ENCODE peak calls at places on chromosomes 4 and X, in six cellular contexts. K is GM12878, Z is K562, P is H1, R is HepG2, Y is SK-N-SH. X is an unnamed sample.

GRCh38 chr4:74283614-74284013 is 24.7 kb upstream of the EPGN start:
- DNase-seq in K (no peak), Z (no peak), P (no peak), R (no peak), Y (no peak), X (no peak)

GRCh38 chr4:13891544-13891939 is 264.0 kb upstream of the BOD1L1 start:
- DNase-seq in K (no peak), Z (no peak), P (no peak), R (no peak), Y (no peak), X (no peak)

GRCh38 chr4:22869235-22869634 is 176.5 kb downstream of the GBA3 start:
- DNase-seq in K (no peak), Z (no peak), P (no peak), R (no peak), Y (no peak), X (peak)

GRCh38 chr4:7515390-7515902 is 80.7 kb upstream of the PSAPL1 start:
- DNase-seq in K (no peak), Z (no peak), P (no peak), R (peak), Y (no peak), X (no peak)

GRCh38 chr4:112898357-112899141 is 150.9 kb upstream of the ANK2 start:
- DNase-seq in K (no peak), Z (no peak), P (no peak), R (peak), Y (no peak), X (no peak)

GRCh38 chr4:102091656-102092055 is 253.6 kb downstream of the SLC39A8 start:
- DNase-seq in K (no peak), Z (no peak), P (no peak), R (no peak), Y (no peak), X (no peak)

GRCh38 chr4:98505991-98506390 is 152.4 kb downstream of the TSPAN5 start:
- DNase-seq in K (no peak), Z (no peak), P (no peak), R (no peak), Y (no peak), X (no peak)

GRCh38 chr4:105462042-105462421 is 11.8 kb downstream of the PPA2 start:
- DNase-seq in K (no peak), Z (no peak), P (no peak), R (no peak), Y (no peak), X (no peak)

GRCh38 chr4:38318737-38319455 is 345.1 kb upstream of the KLF3 start:
- DNase-seq in K (peak), Z (peak), P (peak), R (peak), Y (peak), X (peak)

GRCh38 chr4:124322234-124322831 is 390.2 kb downstream of the ANKRD50 start:
- DNase-seq in K (no peak), Z (peak), P (no peak), R (peak), Y (peak), X (no peak)
- TF ChIP-seq CTCF in K (peak), Z (peak), P (no peak), R (peak), Y (peak), X (no peak)

DNA sequence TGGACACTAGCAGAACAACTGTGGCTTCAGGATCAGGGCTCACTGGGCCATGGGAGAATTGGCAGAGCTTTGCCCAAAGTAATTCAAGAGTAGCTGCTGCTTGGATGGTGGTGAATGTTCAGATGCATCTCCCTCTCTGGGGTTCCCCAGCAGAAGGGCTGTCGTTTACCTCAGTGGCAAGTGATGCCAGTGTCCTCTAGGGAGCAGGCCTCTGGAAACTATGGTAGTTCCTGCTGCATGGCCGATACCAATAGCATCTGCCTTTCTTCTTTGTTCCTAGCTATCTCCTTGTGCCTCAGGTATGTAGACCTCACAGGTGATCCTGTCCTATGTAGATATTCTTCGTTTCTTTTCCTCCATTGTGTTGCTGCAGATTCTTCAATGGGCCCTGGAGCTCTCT is 26.4 kb downstream of the HMGB2 start:
- DNase-seq in K (no peak), Z (no peak), P (no peak), R (no peak), Y (no peak), X (no peak)
- TF ChIP-seq GABPA in K (no peak), Z (no peak), P (no peak), R (no peak), Y (no peak), X (no peak)

DNA sequence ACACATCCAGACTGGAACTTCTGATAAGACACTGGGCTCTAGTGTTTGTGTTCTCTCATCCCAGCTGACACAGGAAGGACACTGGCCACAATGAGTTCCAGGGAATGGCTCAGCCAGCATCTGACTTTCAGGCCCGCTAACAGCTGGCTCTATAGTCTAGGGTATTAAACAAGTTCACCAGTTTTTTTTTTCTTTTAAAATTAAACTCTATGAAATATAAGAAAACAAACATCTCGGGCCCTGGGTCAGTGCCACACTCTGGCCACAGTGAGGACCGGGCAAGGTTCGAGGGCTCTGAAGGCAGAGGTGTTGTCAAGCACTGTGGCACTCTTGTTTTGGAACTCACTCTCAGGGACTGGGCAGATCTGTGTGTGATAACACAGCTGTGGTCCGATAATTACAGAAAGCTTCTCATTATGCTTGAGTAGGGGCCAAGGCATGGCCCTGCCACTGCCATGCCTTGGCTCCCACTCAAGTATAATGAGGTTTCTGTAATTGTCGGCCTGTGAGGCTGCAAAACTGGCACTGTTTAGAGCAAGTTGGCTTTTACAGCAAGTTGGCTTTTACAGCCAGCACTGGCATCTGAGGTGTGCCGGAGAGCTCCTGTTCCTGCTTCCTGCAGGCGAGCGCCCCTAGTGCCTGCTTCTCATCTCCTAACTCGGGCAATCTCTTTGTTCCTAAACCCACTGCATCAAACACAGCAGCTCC is 62.8 kb downstream of the PPP1R2C start:
- DNase-seq in K (no peak), Z (no peak), P (peak), R (peak), Y (peak), X (no peak)
- TF ChIP-seq CTCF in K (peak), Z (peak), P (peak), R (peak), Y (peak), X (no peak)

DNA sequence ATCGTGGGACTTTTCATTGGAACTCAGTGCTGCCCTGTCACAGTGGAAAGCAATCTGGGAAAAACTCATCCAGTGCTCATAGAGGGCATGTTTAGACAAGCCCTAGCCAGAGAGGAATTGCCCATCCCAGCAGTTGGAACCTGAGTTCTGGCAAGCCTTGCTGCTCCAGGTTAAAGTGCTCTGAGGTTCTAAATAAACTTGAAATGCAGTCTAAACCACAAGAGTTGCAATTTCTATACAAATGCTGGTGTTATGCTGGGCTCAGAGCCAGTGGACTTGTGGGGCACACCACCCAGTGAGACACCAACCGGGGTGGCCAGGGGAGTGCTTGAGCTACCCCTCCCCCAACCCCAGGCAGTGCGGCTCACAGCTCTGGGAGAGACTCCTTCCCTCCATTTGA is 142.8 kb upstream of the PPP1R2C start:
- DNase-seq in K (no peak), Z (no peak), P (no peak), R (no peak), Y (no peak), X (no peak)
- TF ChIP-seq GABPA in K (no peak), Z (no peak), P (no peak), R (no peak), Y (no peak), X (no peak)

DNA sequence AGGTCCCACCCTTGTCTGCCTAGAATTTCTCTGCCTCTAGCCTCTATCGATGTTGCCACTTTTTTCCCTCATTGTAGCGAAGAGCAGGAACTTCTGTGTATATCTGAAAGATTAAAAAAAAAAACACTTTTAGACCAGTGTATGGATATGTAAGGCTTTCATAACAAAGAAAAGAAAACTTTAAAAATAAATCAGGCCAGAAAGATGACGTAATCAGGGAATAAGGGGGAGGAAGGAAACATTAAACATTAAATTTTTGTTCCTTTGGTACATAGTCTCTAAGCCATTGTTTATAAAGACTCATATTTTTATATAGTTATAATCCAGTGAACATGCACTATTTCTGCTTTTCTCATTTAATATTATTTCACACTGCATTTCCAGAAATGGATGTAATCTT is 26.2 kb upstream of the FTHL17 start:
- DNase-seq in K (no peak), Z (no peak), P (no peak), R (no peak), Y (no peak), X (no peak)
- TF ChIP-seq CTCF in K (no peak), Z (no peak), P (no peak), R (no peak), Y (no peak), X (no peak)

DNA sequence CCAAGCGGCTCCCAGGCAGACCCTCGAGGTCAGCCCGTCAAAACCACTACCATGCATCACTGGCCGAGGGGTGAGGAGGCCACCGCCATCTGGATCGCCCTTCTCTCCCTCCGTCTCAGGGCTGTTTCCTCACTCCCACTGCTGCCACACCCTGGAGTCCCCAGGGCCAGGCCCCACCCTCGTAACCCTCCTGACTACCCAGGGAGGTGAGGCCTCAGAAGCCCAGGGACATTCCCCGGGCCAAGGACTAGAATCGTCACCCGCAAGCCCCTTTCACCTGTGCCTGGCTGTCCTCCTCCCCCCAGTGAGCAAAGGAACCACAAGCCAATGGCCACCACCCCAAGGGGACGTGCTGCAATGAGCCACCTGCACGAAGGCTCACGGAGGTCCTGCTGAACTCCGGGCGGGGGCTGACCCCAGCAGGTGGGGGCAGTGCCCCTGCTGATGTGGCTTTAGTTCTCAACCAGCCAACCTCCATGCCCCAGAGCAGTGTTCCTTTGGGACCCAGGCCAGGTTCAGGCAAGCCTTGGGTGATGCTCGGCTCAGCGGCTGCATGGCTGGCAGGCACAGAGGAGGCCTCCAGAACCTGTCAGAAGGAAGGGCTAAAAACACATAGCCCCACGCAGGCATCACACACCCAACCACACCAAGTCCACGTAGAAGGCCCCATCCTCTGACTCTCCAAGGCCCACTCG is 23.8 kb downstream of the PPP2R2C start:
- DNase-seq in K (no peak), Z (no peak), P (no peak), R (no peak), Y (no peak), X (no peak)
- TF ChIP-seq GABPA in K (no peak), Z (no peak), P (no peak), R (no peak), Y (no peak), X (no peak)

GRCh38 chrX:143648705-143649104 is 12.8 kb upstream of the SLITRK4 start:
- DNase-seq in K (no peak), Z (no peak), P (no peak), R (no peak), Y (no peak), X (no peak)
- TF ChIP-seq CTCF in K (peak), Z (no peak), P (no peak), R (no peak), Y (peak), X (no peak)

DNA sequence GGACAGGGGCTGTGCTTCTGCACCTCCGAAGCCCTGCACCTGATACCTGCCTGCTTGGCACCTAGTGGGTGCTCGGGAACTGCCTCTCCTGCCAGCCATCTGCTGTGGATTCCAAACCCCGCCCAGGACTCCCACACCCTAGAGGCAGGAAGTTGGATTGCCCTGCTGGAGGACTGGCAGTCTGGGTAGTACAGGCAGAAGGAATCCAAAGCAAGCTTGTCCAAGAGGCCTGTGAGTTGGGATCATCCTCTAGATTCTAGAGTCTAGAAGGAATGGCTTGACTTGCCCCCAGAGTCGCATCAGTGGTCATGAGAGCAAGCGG is 64.6 kb upstream of the MTM1 start:
- DNase-seq in K (no peak), Z (no peak), P (no peak), R (no peak), Y (no peak), X (no peak)
- TF ChIP-seq GABPA in K (no peak), Z (no peak), P (no peak), R (no peak), Y (no peak), X (no peak)

GRCh38 chr4:8687083-8687482 is 94.5 kb downstream of the CPZ start:
- DNase-seq in K (no peak), Z (no peak), P (no peak), R (no peak), Y (no peak), X (no peak)

GRCh38 chr4:8690216-8690786 is 97.7 kb downstream of the CPZ start:
- DNase-seq in K (no peak), Z (no peak), P (no peak), R (no peak), Y (no peak), X (no peak)

GRCh38 chr4:8689741-8690140 is 97.2 kb downstream of the CPZ start:
- DNase-seq in K (no peak), Z (no peak), P (no peak), R (no peak), Y (no peak), X (no peak)

GRCh38 chr4:8688908-8689445 is 96.4 kb downstream of the CPZ start:
- DNase-seq in K (no peak), Z (no peak), P (no peak), R (no peak), Y (no peak), X (no peak)

GRCh38 chr4:8688041-8688907 is 95.7 kb downstream of the CPZ start:
- DNase-seq in K (no peak), Z (peak), P (peak), R (no peak), Y (peak), X (peak)
- TF ChIP-seq CTCF in K (peak), Z (peak), P (no peak), R (peak), Y (peak), X (no peak)